ENCODE peak calls at places on chromosomes 1 and 21, in six cellular contexts. S is DND-41, K is fibroblast of mammary gland, M is lower leg skin, B is OCI-LY7, F is body of pancreas. X is an unnamed sample.

GRCh38 chr1:77370588-77371306 is 88.9 kb downstream of the AK5 start:
- DNase-seq in S (no peak), K (peak; percentile 91), M (no peak), B (no peak), F (no peak), X (no peak)

GRCh38 chr1:161088587-161089110 is 709 bp downstream of the NECTIN4 start:
- DNase-seq in S (no peak), K (peak; percentile 68), M (no peak), B (no peak), F (peak; percentile 58), X (no peak)

GRCh38 chr1:157368363-157368762 is 184.0 kb downstream of the FCRL5 start:
- DNase-seq in S (no peak), K (no peak), M (no peak), B (no peak), F (no peak), X (no peak)

GRCh38 chr1:180194048-180194425 is 36.0 kb upstream of the LHX4 start:
- DNase-seq in S (no peak), K (no peak), M (no peak), B (no peak), F (no peak), X (no peak)

GRCh38 chr1:66298427-66298826 is 235.5 kb upstream of the SGIP1 start:
- DNase-seq in S (no peak), K (no peak), M (no peak), B (no peak), F (no peak), X (no peak)

GRCh38 chr1:106773206-106773605 is 283.3 kb upstream of the PRMT6 start:
- DNase-seq in S (no peak), K (no peak), M (no peak), B (no peak), F (no peak), X (no peak)

GRCh38 chr1:89306273-89306672 is 33.6 kb upstream of the GBP5 start:
- DNase-seq in S (no peak), K (no peak), M (no peak), B (no peak), F (no peak), X (no peak)

GRCh38 chr1:45802343-45803298 is 791 bp upstream of the MAST2 start:
- DNase-seq in S (no peak), K (peak; percentile 99), M (peak; percentile 84), B (peak; percentile 42), F (peak; percentile 86), X (peak; percentile 27)

GRCh38 chr1:204094262-204095247 is 21.6 kb downstream of the SOX13 start:
- DNase-seq in S (no peak), K (no peak), M (no peak), B (no peak), F (no peak), X (peak; percentile 69)

GRCh38 chr1:93715529-93716126 is 34.0 kb upstream of the BCAR3 start:
- DNase-seq in S (peak; percentile 10), K (no peak), M (no peak), B (peak; percentile 78), F (no peak), X (no peak)

GRCh38 chr1:204709960-204710912 is 24.7 kb upstream of the LRRN2 start:
- DNase-seq in S (no peak), K (no peak), M (no peak), B (no peak), F (no peak), X (no peak)

GRCh38 chr1:108643492-108644333 is 17.2 kb downstream of the HENMT1 start:
- DNase-seq in S (peak; percentile 49), K (peak; percentile 82), M (peak; percentile 53), B (peak; percentile 69), F (peak; percentile 77), X (no peak)

GRCh38 chr1:21909787-21910503 is 27.2 kb downstream of the HSPG2 start:
- DNase-seq in S (no peak), K (peak; percentile 65), M (peak; percentile 66), B (no peak), F (no peak), X (no peak)

GRCh38 chr1:212030936-212031528 is 4.3 kb downstream of the INTS7 start:
- DNase-seq in S (no peak), K (peak; percentile 96), M (no peak), B (no peak), F (no peak), X (no peak)

GRCh38 chr1:175927944-175928343 is 184.5 kb upstream of the TNR start:
- DNase-seq in S (no peak), K (peak; percentile 1), M (no peak), B (no peak), F (no peak), X (no peak)

GRCh38 chr1:109314805-109315204 is 8.0 kb upstream of the MYBPHL start:
- DNase-seq in S (no peak), K (peak; percentile 25), M (no peak), B (no peak), F (no peak), X (no peak)

GRCh38 chr1:182041615-182042014 is 19.9 kb downstream of the ZNF648 start:
- DNase-seq in S (no peak), K (peak; percentile 30), M (no peak), B (no peak), F (peak; percentile 12), X (no peak)

GRCh38 chr1:204074274-204075115 is 1.6 kb downstream of the SOX13 start:
- DNase-seq in S (no peak), K (peak; percentile 55), M (peak; percentile 41), B (no peak), F (peak; percentile 75), X (peak; percentile 64)

GRCh38 chr1:242828199-242828598 is 303.7 kb upstream of the PLD5 start:
- DNase-seq in S (no peak), K (no peak), M (no peak), B (no peak), F (no peak), X (no peak)

GRCh38 chr21:45283019-45283610 is 4.6 kb downstream of the POFUT2 start:
- DNase-seq in S (no peak), K (no peak), M (no peak), B (no peak), F (no peak), X (no peak)

GRCh38 chr1:67713071-67713806 is 28.2 kb downstream of the GADD45A start:
- DNase-seq in S (no peak), K (peak; percentile 93), M (no peak), B (peak; percentile 63), F (peak; percentile 51), X (no peak)

GRCh38 chr1:20602851-20603450 is 14.1 kb downstream of the CDA start:
- DNase-seq in S (no peak), K (no peak), M (no peak), B (no peak), F (no peak), X (no peak)

GRCh38 chr1:58932820-58933598 is 149.2 kb upstream of the JUN start:
- DNase-seq in S (no peak), K (peak; percentile 83), M (peak; percentile 47), B (no peak), F (peak; percentile 86), X (no peak)

GRCh38 chr1:40703316-40703715 is 11.8 kb downstream of the NFYC start:
- DNase-seq in S (no peak), K (peak; percentile 93), M (no peak), B (no peak), F (no peak), X (no peak)

GRCh38 chr1:237953238-237953637 is 62.5 kb upstream of the ZP4 start:
- DNase-seq in S (no peak), K (no peak), M (no peak), B (no peak), F (no peak), X (no peak)
- TF ChIP-seq CTCF in S (no peak), K (no peak), M (no peak), B (no peak), F (no peak), X (no peak)

GRCh38 chr1:15955552-15955951 is 20.3 kb downstream of the ZBTB17 start:
- DNase-seq in S (no peak), K (no peak), M (no peak), B (no peak), F (no peak), X (no peak)

GRCh38 chr1:15958788-15959187 is 17.1 kb downstream of the ZBTB17 start:
- DNase-seq in S (no peak), K (no peak), M (no peak), B (no peak), F (no peak), X (no peak)

GRCh38 chr1:15958111-15958510 is 17.8 kb downstream of the ZBTB17 start:
- DNase-seq in S (no peak), K (no peak), M (no peak), B (no peak), F (no peak), X (no peak)

GRCh38 chr1:15956150-15956549 is 19.8 kb downstream of the ZBTB17 start:
- DNase-seq in S (no peak), K (peak; percentile 43), M (no peak), B (no peak), F (no peak), X (no peak)

GRCh38 chr1:15957221-15958090 is 18.4 kb downstream of the ZBTB17 start:
- DNase-seq in S (no peak), K (no peak), M (no peak), B (no peak), F (no peak), X (peak; percentile 55)
- TF ChIP-seq CTCF in S (no peak), K (peak; percentile 30), M (no peak), B (no peak), F (no peak), X (peak; percentile 57)

DNA sequence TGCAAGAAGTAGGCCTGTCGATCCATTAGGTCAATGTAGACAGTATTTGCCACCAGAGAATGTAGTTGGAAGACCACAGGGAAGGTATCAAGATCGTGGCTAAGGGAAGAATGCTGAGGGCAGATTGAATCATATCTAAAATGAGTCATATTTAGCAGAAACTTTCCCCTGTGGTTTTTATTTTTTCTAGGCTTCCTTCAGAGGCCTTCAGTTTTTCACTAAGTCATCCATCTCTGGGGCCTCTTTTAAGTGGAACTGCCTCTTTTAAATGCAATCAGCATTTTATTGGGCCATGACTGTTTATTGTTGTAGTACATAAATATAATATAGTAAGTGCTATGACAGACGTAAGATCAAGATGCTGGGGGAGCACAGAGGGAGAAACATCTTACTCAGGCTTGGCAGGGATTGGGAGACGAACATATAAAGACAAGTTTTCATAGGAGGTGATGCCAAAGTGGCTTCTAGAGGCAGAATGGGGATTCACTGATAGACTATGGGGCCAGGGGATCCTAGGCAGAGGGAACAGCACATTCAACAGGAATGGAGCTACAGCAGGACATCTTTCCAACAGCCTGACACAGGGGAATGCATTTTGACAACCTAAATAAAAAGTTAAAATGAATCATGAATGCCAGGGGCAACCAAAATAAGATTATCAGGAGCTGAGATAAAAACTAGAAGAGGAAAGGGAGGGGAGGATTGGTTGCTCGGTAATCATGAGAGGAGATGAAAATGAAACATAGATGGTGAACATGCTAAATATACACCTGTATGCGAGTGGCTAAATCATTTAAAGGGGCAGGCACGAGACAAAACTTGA is 20.1 kb downstream of the UBE2U start:
- DNase-seq in S (no peak), K (peak; percentile 89), M (no peak), B (no peak), F (no peak), X (no peak)
- TF ChIP-seq CTCF in S (no peak), K (no peak), M (no peak), B (no peak), F (no peak), X (no peak)

DNA sequence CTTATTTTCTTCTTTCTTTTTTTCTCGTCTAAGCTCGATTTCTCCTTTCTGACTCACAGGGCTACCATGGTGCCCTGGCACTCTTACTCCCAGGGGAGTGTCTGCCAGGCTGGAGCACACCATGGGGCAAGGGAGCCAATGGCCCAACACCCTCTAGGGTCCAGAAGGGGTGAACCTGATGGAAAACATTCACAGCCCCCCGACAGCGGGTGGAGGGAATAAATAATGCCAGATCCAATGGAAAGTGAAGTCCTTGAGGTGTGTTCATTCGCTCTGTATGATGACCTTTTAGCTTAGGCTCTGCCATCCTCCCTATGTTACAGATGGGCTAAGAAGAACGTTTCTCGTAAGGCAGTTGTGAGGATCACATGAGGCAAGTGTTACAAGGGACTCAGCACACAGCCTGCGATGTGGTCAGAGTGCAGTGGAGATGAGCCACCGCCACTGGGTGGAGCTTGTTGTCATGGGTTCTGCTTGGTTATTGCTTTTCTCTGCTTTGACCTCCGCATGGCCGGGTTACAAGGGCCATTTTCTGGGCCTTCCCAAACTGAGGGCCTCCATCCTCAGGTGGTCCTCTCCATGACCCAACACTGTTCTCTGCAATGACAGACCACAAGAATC is 3.5 kb upstream of the FCMR start:
- DNase-seq in S (peak; percentile 32), K (no peak), M (no peak), B (peak; percentile 89), F (peak; percentile 63), X (no peak)
- TF ChIP-seq CTCF in S (peak; percentile 53), K (no peak), M (no peak), B (peak; percentile 64), F (no peak), X (no peak)